ENCODE peak calls at places on chromosomes 4 and X, in five cellular contexts. N is cardiac muscle cell, C is D341Med, Q is breast epithelium, L is NCI-H460. S is an unnamed sample.

GRCh38 chr4:25949166-25949748 is 35.2 kb downstream of the SMIM20 start:
- DNase-seq in Q (no peak), C (no peak), L (no peak), N (no peak), S (no peak)

GRCh38 chr4:80173387-80173786 is 23.9 kb upstream of the PRDM8 start:
- DNase-seq in C (no peak), L (no peak), N (no peak), Q (no peak), S (peak)

GRCh38 chrX:10904220-10904619 is 206.9 kb upstream of the HCCS start:
- DNase-seq in L (no peak), C (no peak), Q (no peak), N (no peak), S (peak)

GRCh38 chrX:119758682-119759332 is 419 bp downstream of the SOWAHD start:
- DNase-seq in C (peak), N (peak), Q (no peak), L (no peak), S (peak)

GRCh38 chr4:165765053-165765452 is 108.0 kb upstream of the TLL1 start:
- DNase-seq in N (no peak), L (no peak), Q (no peak), C (no peak), S (no peak)

GRCh38 chr4:163484906-163485305 is 9.6 kb upstream of the TMA16 start:
- DNase-seq in C (peak), L (peak), N (peak), Q (no peak), S (peak)

GRCh38 chrX:53056292-53056691 is 7.7 kb downstream of the GPR173 start:
- DNase-seq in L (no peak), C (no peak), N (no peak), Q (no peak), S (no peak)

GRCh38 chrX:40855411-40855810 is 120.1 kb upstream of the MED14 start:
- DNase-seq in C (no peak), L (no peak), Q (no peak), N (no peak), S (no peak)

GRCh38 chr4:7761720-7762119 is 177.9 kb downstream of the AFAP1 start:
- DNase-seq in C (peak), L (peak), N (peak), Q (no peak), S (peak)

GRCh38 chr4:118942465-118942864 is 53.8 kb downstream of the SYNPO2 start:
- DNase-seq in L (peak), Q (no peak), N (no peak), C (no peak), S (no peak)